ENCODE peak calls at places on chromosome 3, in nine cellular contexts. I, F, P, H, K, N, B, Z and G are unnamed samples.
A peak's percentile ranks its signal among the peaks of the same experiment; 100 is the strongest.

GRCh38 chr3:193046369-193046768 is 128.7 kb upstream of the MB21D2 start:
- DNase-seq in I (no peak), F (no peak), P (no peak), H (no peak), K (no peak), N (no peak), B (no peak), Z (no peak), G (no peak)

GRCh38 chr3:134427400-134428111 is 53.3 kb upstream of the AMOTL2 start:
- DNase-seq in I (no peak), F (peak; percentile 93), P (peak; percentile 77), H (peak; percentile 88), K (no peak), N (peak; percentile 20), B (no peak), Z (peak; percentile 75), G (no peak)

GRCh38 chr3:134242649-134243637 is 7.7 kb downstream of the RYK start:
- DNase-seq in I (no peak), F (peak; percentile 47), P (peak; percentile 41), H (no peak), K (no peak), N (no peak), B (no peak), Z (peak; percentile 58), G (no peak)

GRCh38 chr3:60579734-60580133 is 671.5 kb downstream of the FHIT start:
- DNase-seq in I (no peak), F (no peak), P (no peak), H (no peak), K (no peak), N (peak; percentile 3), B (no peak), Z (no peak), G (no peak)

GRCh38 chr3:157785071-157785826 is 282.0 kb upstream of the VEPH1 start:
- DNase-seq in I (peak; percentile 20), F (peak; percentile 80), P (no peak), H (no peak), K (no peak), N (peak; percentile 65), B (no peak), Z (peak; percentile 30), G (no peak)

GRCh38 chr3:180898572-180898971 is 13.9 kb upstream of the FXR1 start:
- DNase-seq in I (no peak), F (no peak), P (no peak), H (no peak), K (no peak), N (no peak), B (no peak), Z (no peak), G (no peak)

GRCh38 chr3:134312072-134312872 is 61.6 kb upstream of the RYK start:
- DNase-seq in I (peak; percentile 77), F (no peak), P (no peak), H (no peak), K (peak; percentile 72), N (peak; percentile 48), B (peak; percentile 79), Z (no peak), G (no peak)

GRCh38 chr3:15493436-15493835 is 28.1 kb downstream of the COLQ start:
- DNase-seq in I (no peak), F (no peak), P (no peak), H (no peak), K (no peak), N (no peak), B (no peak), Z (no peak), G (no peak)

GRCh38 chr3:40369716-40370115 is 17.3 kb upstream of the ENTPD3 start:
- DNase-seq in I (no peak), F (no peak), P (no peak), H (no peak), K (no peak), N (no peak), B (no peak), Z (no peak), G (no peak)

GRCh38 chr3:30649572-30650310 is 43.3 kb downstream of the TGFBR2 start:
- DNase-seq in I (no peak), F (no peak), P (no peak), H (no peak), K (no peak), N (no peak), B (no peak), Z (no peak), G (no peak)

GRCh38 chr3:170419301-170420087 is 826 bp downstream of the CLDN11 start:
- DNase-seq in I (peak; percentile 57), F (no peak), P (peak; percentile 49), H (peak; percentile 65), K (peak; percentile 75), N (peak; percentile 32), B (no peak), Z (no peak), G (no peak)

GRCh38 chr3:64114651-64115050 is 91.4 kb upstream of the PSMD6 start:
- DNase-seq in I (no peak), F (no peak), P (no peak), H (no peak), K (no peak), N (no peak), B (no peak), Z (no peak), G (no peak)

GRCh38 chr3:107392549-107393165 is 15.4 kb downstream of the CCDC54 start:
- DNase-seq in I (peak; percentile 78), F (no peak), P (no peak), H (no peak), K (no peak), N (no peak), B (no peak), Z (no peak), G (no peak)

GRCh38 chr3:88034463-88034862 is 24.3 kb downstream of the CGGBP1 start:
- DNase-seq in I (no peak), F (no peak), P (no peak), H (no peak), K (no peak), N (no peak), B (no peak), Z (no peak), G (no peak)
- H3K4me1 ChIP-seq in I (no peaks in the 10 kb centered on the region), F (no peaks in the 10 kb centered on the region), P (peaks cover 17% of the 10 kb centered on the region), H (peaks cover 15% of the 10 kb centered on the region), K (no peaks in the 10 kb centered on the region), N (no peaks in the 10 kb centered on the region), B (peaks cover 27% of the 10 kb centered on the region), Z (no peaks in the 10 kb centered on the region), G (peaks cover 23% of the 10 kb centered on the region)

GRCh38 chr3:25686766-25687165 is 22.1 kb upstream of the TOP2B start:
- DNase-seq in I (no peak), F (no peak), P (no peak), H (no peak), K (no peak), N (no peak), B (no peak), Z (no peak), G (no peak)

GRCh38 chr3:25687742-25688141 is 23.0 kb upstream of the TOP2B start:
- DNase-seq in I (no peak), F (no peak), P (no peak), H (no peak), K (no peak), N (no peak), B (no peak), Z (no peak), G (no peak)

GRCh38 chr3:25690768-25691548 is 26.3 kb upstream of the TOP2B start:
- DNase-seq in I (no peak), F (no peak), P (no peak), H (no peak), K (no peak), N (no peak), B (no peak), Z (no peak), G (no peak)

GRCh38 chr3:25693238-25693637 is 28.5 kb upstream of the TOP2B start:
- DNase-seq in I (no peak), F (no peak), P (no peak), H (no peak), K (no peak), N (no peak), B (no peak), Z (no peak), G (no peak)

DNA sequence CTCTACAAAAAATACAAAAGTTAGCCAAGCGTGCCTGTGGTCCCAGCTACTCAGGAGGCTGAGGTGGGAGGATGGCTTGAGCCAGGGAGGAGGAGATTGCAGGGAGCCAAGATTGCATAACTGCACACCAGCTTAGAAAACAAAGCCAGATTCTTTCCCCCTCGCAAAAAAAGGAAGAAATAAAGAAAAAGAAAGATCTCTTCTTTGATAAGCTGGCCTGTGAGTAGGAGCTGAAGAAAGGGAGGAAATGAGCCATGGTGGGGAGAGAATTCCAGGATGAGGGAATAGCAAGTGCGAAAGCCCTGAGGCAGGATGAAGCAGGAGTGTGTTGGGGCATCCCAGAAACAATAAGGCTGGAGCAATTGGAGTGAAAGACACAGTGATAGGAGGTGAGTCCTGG is 24.5 kb upstream of the TOP2B start:
- DNase-seq in I (no peak), F (no peak), P (peak; percentile 76), H (no peak), K (no peak), N (no peak), B (no peak), Z (no peak), G (no peak)
- TF ChIP-seq POLR2AphosphoS5 in I (no peak), F (no peak), P (peak; percentile 73), H (no peak), K (no peak), N (no peak), B (no peak), Z (no peak), G (no peak)

DNA sequence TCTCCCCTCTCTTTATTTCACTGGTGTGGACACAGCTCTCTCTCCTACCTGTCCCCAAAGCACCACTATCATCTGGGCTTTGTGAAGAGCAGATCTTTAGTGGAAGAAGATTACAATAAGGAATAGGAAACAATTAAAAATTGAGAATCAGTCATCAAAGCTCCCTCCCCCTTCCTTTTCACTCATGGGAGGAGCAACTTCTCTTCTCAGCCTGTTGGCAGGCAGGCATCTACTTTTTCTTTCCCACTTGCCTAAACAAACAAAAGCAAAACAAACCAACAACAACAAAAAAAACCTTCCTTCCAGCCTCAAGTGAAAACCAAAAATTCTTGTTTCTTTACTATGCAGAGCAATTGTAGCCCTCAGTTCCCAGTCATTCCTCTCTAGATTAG is 125.5 kb upstream of the BHLHE40 start:
- DNase-seq in I (no peak), F (no peak), P (peak; percentile 81), H (no peak), K (no peak), N (no peak), B (no peak), Z (no peak), G (no peak)
- H3K4me1 ChIP-seq in I (no peaks in the 10 kb centered on the region), F (no peaks in the 10 kb centered on the region), P (peaks cover 48% of the 10 kb centered on the region), H (peaks cover 6% of the 10 kb centered on the region), K (no peaks in the 10 kb centered on the region), N (no peaks in the 10 kb centered on the region), B (peaks cover 7% of the 10 kb centered on the region), Z (peaks cover 11% of the 10 kb centered on the region), G (no peaks in the 10 kb centered on the region)

DNA sequence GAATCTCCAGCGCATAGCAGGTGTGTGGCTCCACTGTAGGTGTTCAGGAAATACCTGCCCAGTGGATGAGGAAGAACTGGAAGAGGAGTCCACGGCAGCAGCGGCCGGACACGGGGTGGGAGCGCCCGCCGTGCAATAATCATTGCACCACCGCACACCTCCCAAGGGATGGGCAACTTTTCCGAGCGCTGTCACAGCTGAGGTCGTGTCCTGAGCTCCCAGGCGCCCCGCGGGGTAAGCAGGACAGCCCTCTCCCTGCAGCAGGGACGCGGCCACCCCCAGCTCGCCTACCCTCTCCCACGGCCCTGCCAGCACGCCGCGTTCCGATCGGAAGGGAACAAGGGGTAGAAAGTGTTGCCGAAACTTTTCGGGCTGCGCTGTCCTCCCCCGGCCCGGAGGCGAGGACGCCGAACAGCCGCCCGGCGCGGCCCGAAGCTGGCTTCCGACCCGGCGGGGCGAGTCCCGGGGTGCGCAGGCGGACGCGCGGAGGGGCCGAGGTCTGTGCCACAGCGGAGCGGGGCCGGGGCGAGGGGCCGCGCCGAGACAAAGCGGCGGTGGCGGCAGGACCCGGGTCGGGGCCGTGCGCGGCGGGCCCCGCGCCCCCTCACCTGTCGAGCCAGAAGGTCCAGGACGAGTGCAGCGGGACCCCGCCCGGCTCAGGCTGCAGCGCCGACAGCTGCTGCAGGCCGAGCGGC is 471 bp downstream of the EIF4E3 start:
- DNase-seq in I (no peak), F (no peak), P (no peak), H (peak; percentile 73), K (peak; percentile 67), N (peak; percentile 80), B (peak; percentile 43), Z (no peak), G (peak; percentile 69)
- TF ChIP-seq POLR2AphosphoS5 in I (peak; percentile 28), F (no peak), P (no peak), H (no peak), K (no peak), N (no peak), B (no peak), Z (no peak), G (no peak)